ENCODE peak calls at places on chromosomes 5 and 9, in four cellular contexts. P, J, X and S are unnamed samples.

GRCh38 chr9:77839459-77840140 is 191.5 kb upstream of the GNA14 start:
- DNase-seq in X (peak; percentile 42), J (no peak), P (peak; percentile 38), S (no peak)

GRCh38 chr9:16726718-16727451 is 143.6 kb downstream of the BNC2 start:
- DNase-seq in X (peak; percentile 71), P (peak; percentile 74), J (peak; percentile 51), S (peak; percentile 50)

GRCh38 chr5:135138116-135138850 is 104.3 kb upstream of the PITX1 start:
- DNase-seq in J (no peak), X (peak; percentile 54), P (peak; percentile 53), S (no peak)

GRCh38 chr5:79754865-79755555 is 65.4 kb downstream of the CMYA5 start:
- DNase-seq in J (no peak), P (peak; percentile 42), X (no peak), S (peak; percentile 21)

GRCh38 chr9:125519741-125520140 is 187.3 kb downstream of the MAPKAP1 start:
- DNase-seq in X (no peak), J (no peak), P (no peak), S (no peak)

GRCh38 chr9:92512622-92513021 is 23.2 kb downstream of the ECM2 start:
- DNase-seq in J (no peak), P (no peak), X (no peak), S (no peak)

GRCh38 chr5:138909734-138910133 is 34.6 kb upstream of the LRRTM2 start:
- DNase-seq in X (no peak), P (no peak), J (no peak), S (no peak)

GRCh38 chr9:82565188-82565966 is 497.6 kb downstream of the RASEF start:
- DNase-seq in P (no peak), X (no peak), J (no peak), S (no peak)

GRCh38 chr5:20575515-20575914 is 587.5 kb upstream of the CDH18 start:
- DNase-seq in P (no peak), J (no peak), X (no peak), S (no peak)

GRCh38 chr5:170115925-170116324 is 10.2 kb downstream of the FOXI1 start:
- DNase-seq in X (no peak), J (no peak), P (no peak), S (no peak)

GRCh38 chr9:93974151-93974550 is 19.0 kb upstream of the BARX1 start:
- DNase-seq in P (no peak), J (no peak), X (no peak), S (no peak)

GRCh38 chr5:114360362-114360761 is 1.5 kb upstream of the KCNN2 start:
- DNase-seq in J (no peak), P (no peak), X (no peak), S (no peak)

GRCh38 chr5:105877592-105877991 is 1793.1 kb downstream of the EFNA5 start:
- DNase-seq in P (no peak), J (no peak), X (peak; percentile 39), S (no peak)

GRCh38 chr5:179880066-179880650 is 21.5 kb upstream of the MRNIP start:
- DNase-seq in P (no peak), J (no peak), X (no peak), S (no peak)

GRCh38 chr5:105885266-105885665 is 1785.5 kb downstream of the EFNA5 start:
- DNase-seq in P (no peak), J (no peak), X (peak; percentile 38), S (no peak)

GRCh38 chr9:130138791-130139190 is 33.4 kb upstream of the NCS1 start:
- DNase-seq in P (peak; percentile 78), X (no peak), J (no peak), S (no peak)

GRCh38 chr9:74742792-74743389 is 144.8 kb downstream of the TRPM6 start:
- DNase-seq in X (peak; percentile 42), J (peak; percentile 17), P (peak; percentile 39), S (no peak)

GRCh38 chr5:170743876-170744212 is 39.7 kb upstream of the GABRP start:
- DNase-seq in P (no peak), X (no peak), J (no peak), S (no peak)